ENCODE peak calls at places on chromosomes 2 and 18, in ten cellular contexts. One of them, this sample, is unnamed.

GRCh38 chr2:182611009-182611408 is 105.0 kb upstream of the DNAJC10 start:
- DNase-seq in ovary: no peak
- DNase-seq in endodermal cell: peak; percentile 69
- DNase-seq in sigmoid colon: no peak
- DNase-seq in CD8-positive, alpha-beta T cell: no peak
- DNase-seq in aorta: no peak
- DNase-seq in A673: no peak
- DNase-seq in neural progenitor cell: no peak
- DNase-seq in cardiac muscle cell: no peak
- DNase-seq in CD4-positive, CD25-positive, alpha-beta regulatory T cell: no peak
- DNase-seq in this sample: no peak

GRCh38 chr2:118668431-118669424 is 178.7 kb downstream of the EN1 start:
- DNase-seq in CD8-positive, alpha-beta T cell: no peak
- DNase-seq in cardiac muscle cell: no peak
- DNase-seq in A673: no peak
- DNase-seq in CD4-positive, CD25-positive, alpha-beta regulatory T cell: no peak
- DNase-seq in ovary: no peak
- DNase-seq in aorta: peak; percentile 61
- DNase-seq in sigmoid colon: no peak
- DNase-seq in neural progenitor cell: peak; percentile 24
- DNase-seq in endodermal cell: peak; percentile 62
- DNase-seq in this sample: peak; percentile 85

GRCh38 chr2:180656455-180656847 is 324.0 kb upstream of the UBE2E3 start:
- DNase-seq in endodermal cell: peak; percentile 50
- DNase-seq in aorta: no peak
- DNase-seq in A673: no peak
- DNase-seq in neural progenitor cell: no peak
- DNase-seq in sigmoid colon: no peak
- DNase-seq in cardiac muscle cell: no peak
- DNase-seq in CD4-positive, CD25-positive, alpha-beta regulatory T cell: no peak
- DNase-seq in ovary: no peak
- DNase-seq in CD8-positive, alpha-beta T cell: no peak
- DNase-seq in this sample: peak; percentile 6

GRCh38 chr2:149562304-149562703 is 25.3 kb downstream of the MMADHC start:
- DNase-seq in neural progenitor cell: no peak
- DNase-seq in A673: peak; percentile 12
- DNase-seq in CD4-positive, CD25-positive, alpha-beta regulatory T cell: no peak
- DNase-seq in cardiac muscle cell: no peak
- DNase-seq in CD8-positive, alpha-beta T cell: no peak
- DNase-seq in endodermal cell: no peak
- DNase-seq in sigmoid colon: no peak
- DNase-seq in ovary: no peak
- DNase-seq in aorta: no peak
- DNase-seq in this sample: no peak

GRCh38 chr2:115782286-115782685 is 1339.8 kb downstream of the DPP10 start:
- DNase-seq in CD8-positive, alpha-beta T cell: no peak
- DNase-seq in neural progenitor cell: no peak
- DNase-seq in sigmoid colon: no peak
- DNase-seq in cardiac muscle cell: no peak
- DNase-seq in CD4-positive, CD25-positive, alpha-beta regulatory T cell: no peak
- DNase-seq in aorta: no peak
- DNase-seq in endodermal cell: no peak
- DNase-seq in A673: no peak
- DNase-seq in ovary: no peak
- DNase-seq in this sample: no peak

GRCh38 chr2:202824901-202825300 is 46.7 kb downstream of the ICA1L start:
- DNase-seq in ovary: no peak
- DNase-seq in neural progenitor cell: no peak
- DNase-seq in CD8-positive, alpha-beta T cell: no peak
- DNase-seq in A673: no peak
- DNase-seq in cardiac muscle cell: no peak
- DNase-seq in endodermal cell: no peak
- DNase-seq in CD4-positive, CD25-positive, alpha-beta regulatory T cell: no peak
- DNase-seq in aorta: no peak
- DNase-seq in sigmoid colon: no peak
- DNase-seq in this sample: no peak

GRCh38 chr2:64524604-64525322 is 635 bp downstream of the AFTPH start:
- DNase-seq in A673: peak; percentile 17
- DNase-seq in sigmoid colon: peak; percentile 69
- DNase-seq in aorta: peak; percentile 59
- DNase-seq in neural progenitor cell: peak; percentile 78
- DNase-seq in CD4-positive, CD25-positive, alpha-beta regulatory T cell: peak; percentile 30
- DNase-seq in ovary: peak; percentile 37
- DNase-seq in endodermal cell: peak; percentile 84
- DNase-seq in CD8-positive, alpha-beta T cell: peak; percentile 42
- DNase-seq in cardiac muscle cell: peak; percentile 64
- DNase-seq in this sample: peak; percentile 16

GRCh38 chr2:200811336-200812121 is at the start of gene BZW1:
- DNase-seq in A673: peak; percentile 98
- DNase-seq in endodermal cell: peak; percentile 98
- DNase-seq in cardiac muscle cell: peak; percentile 98
- DNase-seq in sigmoid colon: peak; percentile 99
- DNase-seq in neural progenitor cell: peak; percentile 99
- DNase-seq in ovary: peak; percentile 98
- DNase-seq in CD8-positive, alpha-beta T cell: peak; percentile 97
- DNase-seq in aorta: peak; percentile 97
- DNase-seq in CD4-positive, CD25-positive, alpha-beta regulatory T cell: peak; percentile 99
- DNase-seq in this sample: peak; percentile 94

GRCh38 chr18:21383031-21383430 is 141.0 kb downstream of the GREB1L start:
- DNase-seq in aorta: no peak
- DNase-seq in CD8-positive, alpha-beta T cell: no peak
- DNase-seq in neural progenitor cell: no peak
- DNase-seq in sigmoid colon: no peak
- DNase-seq in CD4-positive, CD25-positive, alpha-beta regulatory T cell: no peak
- DNase-seq in A673: no peak
- DNase-seq in endodermal cell: no peak
- DNase-seq in cardiac muscle cell: no peak
- DNase-seq in ovary: no peak
- DNase-seq in this sample: no peak

GRCh38 chr2:25041307-25041927 is 459 bp upstream of the EFR3B start:
- DNase-seq in sigmoid colon: peak; percentile 80
- DNase-seq in A673: peak; percentile 71
- DNase-seq in endodermal cell: peak; percentile 91
- DNase-seq in cardiac muscle cell: peak; percentile 77
- DNase-seq in CD4-positive, CD25-positive, alpha-beta regulatory T cell: peak; percentile 13
- DNase-seq in CD8-positive, alpha-beta T cell: peak; percentile 31
- DNase-seq in ovary: peak; percentile 64
- DNase-seq in aorta: peak; percentile 64
- DNase-seq in neural progenitor cell: peak; percentile 88
- DNase-seq in this sample: peak; percentile 54

GRCh38 chr2:71586471-71586870 is 133.1 kb downstream of the DYSF start:
- DNase-seq in cardiac muscle cell: no peak
- DNase-seq in sigmoid colon: no peak
- DNase-seq in aorta: no peak
- DNase-seq in CD8-positive, alpha-beta T cell: no peak
- DNase-seq in ovary: no peak
- DNase-seq in A673: no peak
- DNase-seq in endodermal cell: no peak
- DNase-seq in neural progenitor cell: no peak
- DNase-seq in CD4-positive, CD25-positive, alpha-beta regulatory T cell: no peak
- DNase-seq in this sample: no peak

GRCh38 chr2:38039111-38039510 is 36.8 kb downstream of the CYP1B1 start:
- DNase-seq in aorta: no peak
- DNase-seq in CD4-positive, CD25-positive, alpha-beta regulatory T cell: no peak
- DNase-seq in ovary: no peak
- DNase-seq in neural progenitor cell: no peak
- DNase-seq in sigmoid colon: no peak
- DNase-seq in cardiac muscle cell: no peak
- DNase-seq in A673: no peak
- DNase-seq in endodermal cell: no peak
- DNase-seq in CD8-positive, alpha-beta T cell: no peak
- DNase-seq in this sample: no peak
- H3K36me3 ChIP-seq in aorta: no peaks in the 10 kb centered on the region
- H3K36me3 ChIP-seq in CD4-positive, CD25-positive, alpha-beta regulatory T cell: no peaks in the 10 kb centered on the region
- H3K36me3 ChIP-seq in ovary: no peaks in the 10 kb centered on the region
- H3K36me3 ChIP-seq in neural progenitor cell: no peaks in the 10 kb centered on the region
- H3K36me3 ChIP-seq in sigmoid colon: no peaks in the 10 kb centered on the region
- H3K36me3 ChIP-seq in cardiac muscle cell: no peaks in the 10 kb centered on the region
- H3K36me3 ChIP-seq in A673: no peaks in the 10 kb centered on the region
- H3K36me3 ChIP-seq in endodermal cell: no peaks in the 10 kb centered on the region
- H3K36me3 ChIP-seq in CD8-positive, alpha-beta T cell: no peaks in the 10 kb centered on the region
- H3K36me3 ChIP-seq in this sample: no peaks in the 10 kb centered on the region

GRCh38 chr18:13608791-13609552 is 117.4 kb downstream of the FAM210A start:
- DNase-seq in CD8-positive, alpha-beta T cell: peak; percentile 70
- DNase-seq in ovary: no peak
- DNase-seq in A673: no peak
- DNase-seq in CD4-positive, CD25-positive, alpha-beta regulatory T cell: peak; percentile 34
- DNase-seq in sigmoid colon: no peak
- DNase-seq in endodermal cell: no peak
- DNase-seq in aorta: no peak
- DNase-seq in cardiac muscle cell: peak; percentile 30
- DNase-seq in neural progenitor cell: no peak
- DNase-seq in this sample: peak; percentile 18
- H3K4me3 ChIP-seq in CD8-positive, alpha-beta T cell: no peak overlapping the region
- H3K4me3 ChIP-seq in ovary: no peak overlapping the region
- H3K4me3 ChIP-seq in A673: no peak overlapping the region
- H3K4me3 ChIP-seq in CD4-positive, CD25-positive, alpha-beta regulatory T cell: peak overlapping the region; percentile 81
- H3K4me3 ChIP-seq in sigmoid colon: no peak overlapping the region
- H3K4me3 ChIP-seq in endodermal cell: no peak overlapping the region
- H3K4me3 ChIP-seq in aorta: no peak overlapping the region
- H3K4me3 ChIP-seq in cardiac muscle cell: no peak overlapping the region
- H3K4me3 ChIP-seq in neural progenitor cell: no peak overlapping the region
- H3K4me3 ChIP-seq in this sample: no peak overlapping the region

GRCh38 chr18:35827275-35827929 is 145.1 kb upstream of the RMP24 start:
- DNase-seq in A673: peak; percentile 2
- DNase-seq in ovary: no peak
- DNase-seq in aorta: no peak
- DNase-seq in neural progenitor cell: no peak
- DNase-seq in sigmoid colon: no peak
- DNase-seq in cardiac muscle cell: no peak
- DNase-seq in endodermal cell: peak; percentile 65
- DNase-seq in CD8-positive, alpha-beta T cell: no peak
- DNase-seq in CD4-positive, CD25-positive, alpha-beta regulatory T cell: no peak
- DNase-seq in this sample: no peak
- H3K9me3 ChIP-seq in A673: no peaks in the 10 kb centered on the region
- H3K9me3 ChIP-seq in ovary: peaks cover 4% of the 10 kb centered on the region
- H3K9me3 ChIP-seq in aorta: peaks cover 2% of the 10 kb centered on the region
- H3K9me3 ChIP-seq in neural progenitor cell: no peaks in the 10 kb centered on the region
- H3K9me3 ChIP-seq in sigmoid colon: peaks cover 4% of the 10 kb centered on the region
- H3K9me3 ChIP-seq in cardiac muscle cell: no peaks in the 10 kb centered on the region
- H3K9me3 ChIP-seq in endodermal cell: peaks cover 34% of the 10 kb centered on the region
- H3K9me3 ChIP-seq in CD8-positive, alpha-beta T cell: no peaks in the 10 kb centered on the region
- H3K9me3 ChIP-seq in CD4-positive, CD25-positive, alpha-beta regulatory T cell: peaks cover 3% of the 10 kb centered on the region
- H3K9me3 ChIP-seq in this sample: no peaks in the 10 kb centered on the region

GRCh38 chr18:13096232-13096631 is 105.1 kb downstream of the CEP192 start:
- DNase-seq in A673: no peak
- DNase-seq in sigmoid colon: no peak
- DNase-seq in CD4-positive, CD25-positive, alpha-beta regulatory T cell: no peak
- DNase-seq in CD8-positive, alpha-beta T cell: no peak
- DNase-seq in endodermal cell: no peak
- DNase-seq in neural progenitor cell: no peak
- DNase-seq in cardiac muscle cell: no peak
- DNase-seq in ovary: no peak
- DNase-seq in aorta: no peak
- DNase-seq in this sample: no peak
- H3K36me3 ChIP-seq in A673: peaks cover 66% of the 10 kb centered on the region
- H3K36me3 ChIP-seq in sigmoid colon: peaks cover 79% of the 10 kb centered on the region
- H3K36me3 ChIP-seq in CD4-positive, CD25-positive, alpha-beta regulatory T cell: peaks cover 74% of the 10 kb centered on the region
- H3K36me3 ChIP-seq in CD8-positive, alpha-beta T cell: peaks cover 31% of the 10 kb centered on the region
- H3K36me3 ChIP-seq in endodermal cell: peaks cover 84% of the 10 kb centered on the region
- H3K36me3 ChIP-seq in neural progenitor cell: peaks cover 28% of the 10 kb centered on the region
- H3K36me3 ChIP-seq in cardiac muscle cell: peaks cover 38% of the 10 kb centered on the region
- H3K36me3 ChIP-seq in ovary: no peaks in the 10 kb centered on the region
- H3K36me3 ChIP-seq in aorta: peaks cover 8% of the 10 kb centered on the region
- H3K36me3 ChIP-seq in this sample: peaks cover 15% of the 10 kb centered on the region

DNA sequence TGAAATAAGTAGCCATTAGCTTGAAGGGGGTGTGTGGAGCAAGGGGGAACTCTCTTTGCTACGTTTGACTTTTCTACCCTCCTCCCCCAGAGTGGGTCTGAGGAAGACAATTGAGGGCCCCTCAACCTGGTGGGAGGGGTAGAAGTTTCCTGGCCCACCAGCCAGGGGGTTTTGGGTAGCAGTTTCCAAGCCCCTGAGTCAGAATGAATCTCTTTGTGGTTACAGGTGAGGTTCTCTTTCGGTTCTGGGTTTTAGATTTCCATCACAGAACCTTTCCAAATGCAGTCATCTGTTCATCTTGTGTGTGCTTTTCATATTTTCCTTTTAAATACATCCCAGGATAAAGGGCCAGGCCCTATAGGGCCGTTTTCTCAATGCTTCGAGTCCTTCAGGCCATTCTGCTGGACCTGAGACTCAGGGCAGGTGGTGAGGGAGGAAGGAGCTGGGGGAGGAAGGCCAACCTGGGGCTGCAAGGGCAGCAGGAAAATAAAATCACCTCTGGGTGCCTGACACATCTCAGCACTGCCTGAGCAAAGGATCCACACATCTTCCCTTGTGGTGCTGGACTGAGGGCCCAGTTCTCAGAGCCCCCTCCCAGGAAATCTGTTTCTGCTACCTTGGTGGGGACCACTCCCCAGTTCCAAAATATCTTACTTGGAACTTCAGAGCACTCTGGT is 4.7 kb downstream of the LBH start:
- DNase-seq in CD8-positive, alpha-beta T cell: peak; percentile 55
- DNase-seq in aorta: no peak
- DNase-seq in sigmoid colon: peak; percentile 55
- DNase-seq in CD4-positive, CD25-positive, alpha-beta regulatory T cell: peak; percentile 34
- DNase-seq in cardiac muscle cell: no peak
- DNase-seq in A673: no peak
- DNase-seq in ovary: no peak
- DNase-seq in endodermal cell: peak; percentile 5
- DNase-seq in neural progenitor cell: no peak
- DNase-seq in this sample: no peak
- H3K4me3 ChIP-seq in CD8-positive, alpha-beta T cell: peak overlapping the region; percentile 96
- H3K4me3 ChIP-seq in aorta: no peak overlapping the region
- H3K4me3 ChIP-seq in sigmoid colon: no peak overlapping the region
- H3K4me3 ChIP-seq in CD4-positive, CD25-positive, alpha-beta regulatory T cell: peak overlapping the region; percentile 96
- H3K4me3 ChIP-seq in cardiac muscle cell: peak overlapping the region; percentile 95
- H3K4me3 ChIP-seq in A673: no peak overlapping the region
- H3K4me3 ChIP-seq in ovary: no peak overlapping the region
- H3K4me3 ChIP-seq in endodermal cell: no peak overlapping the region
- H3K4me3 ChIP-seq in neural progenitor cell: no peak overlapping the region
- H3K4me3 ChIP-seq in this sample: no peak overlapping the region

GRCh38 chr2:119801040-119801439 is 41.3 kb downstream of the PTPN4 start:
- DNase-seq in A673: no peak
- DNase-seq in ovary: no peak
- DNase-seq in CD8-positive, alpha-beta T cell: no peak
- DNase-seq in sigmoid colon: no peak
- DNase-seq in endodermal cell: no peak
- DNase-seq in aorta: no peak
- DNase-seq in cardiac muscle cell: no peak
- DNase-seq in neural progenitor cell: no peak
- DNase-seq in CD4-positive, CD25-positive, alpha-beta regulatory T cell: no peak
- DNase-seq in this sample: no peak
- H3K9me3 ChIP-seq in A673: no peaks in the 10 kb centered on the region
- H3K9me3 ChIP-seq in ovary: no peaks in the 10 kb centered on the region
- H3K9me3 ChIP-seq in CD8-positive, alpha-beta T cell: no peaks in the 10 kb centered on the region
- H3K9me3 ChIP-seq in sigmoid colon: no peaks in the 10 kb centered on the region
- H3K9me3 ChIP-seq in endodermal cell: peaks cover 6% of the 10 kb centered on the region
- H3K9me3 ChIP-seq in aorta: no peaks in the 10 kb centered on the region
- H3K9me3 ChIP-seq in cardiac muscle cell: no peaks in the 10 kb centered on the region
- H3K9me3 ChIP-seq in neural progenitor cell: peaks cover 10% of the 10 kb centered on the region
- H3K9me3 ChIP-seq in CD4-positive, CD25-positive, alpha-beta regulatory T cell: no peaks in the 10 kb centered on the region
- H3K9me3 ChIP-seq in this sample: peaks cover 14% of the 10 kb centered on the region

GRCh38 chr2:46241344-46241743 is 55.9 kb upstream of the EPAS1 start:
- DNase-seq in cardiac muscle cell: no peak
- DNase-seq in sigmoid colon: no peak
- DNase-seq in neural progenitor cell: no peak
- DNase-seq in ovary: no peak
- DNase-seq in A673: no peak
- DNase-seq in endodermal cell: no peak
- DNase-seq in CD8-positive, alpha-beta T cell: no peak
- DNase-seq in aorta: no peak
- DNase-seq in CD4-positive, CD25-positive, alpha-beta regulatory T cell: no peak
- DNase-seq in this sample: no peak
- H3K36me3 ChIP-seq in cardiac muscle cell: no peaks in the 10 kb centered on the region
- H3K36me3 ChIP-seq in sigmoid colon: no peaks in the 10 kb centered on the region
- H3K36me3 ChIP-seq in neural progenitor cell: no peaks in the 10 kb centered on the region
- H3K36me3 ChIP-seq in ovary: no peaks in the 10 kb centered on the region
- H3K36me3 ChIP-seq in A673: no peaks in the 10 kb centered on the region
- H3K36me3 ChIP-seq in endodermal cell: no peaks in the 10 kb centered on the region
- H3K36me3 ChIP-seq in CD8-positive, alpha-beta T cell: no peaks in the 10 kb centered on the region
- H3K36me3 ChIP-seq in aorta: no peaks in the 10 kb centered on the region
- H3K36me3 ChIP-seq in CD4-positive, CD25-positive, alpha-beta regulatory T cell: no peaks in the 10 kb centered on the region
- H3K36me3 ChIP-seq in this sample: no peaks in the 10 kb centered on the region

GRCh38 chr18:59268722-59269562 is 4.3 kb downstream of the RAX start:
- DNase-seq in A673: peak; percentile 83
- DNase-seq in sigmoid colon: no peak
- DNase-seq in aorta: no peak
- DNase-seq in CD8-positive, alpha-beta T cell: no peak
- DNase-seq in CD4-positive, CD25-positive, alpha-beta regulatory T cell: no peak
- DNase-seq in neural progenitor cell: peak; percentile 91
- DNase-seq in ovary: no peak
- DNase-seq in endodermal cell: peak; percentile 94
- DNase-seq in cardiac muscle cell: peak; percentile 85
- DNase-seq in this sample: peak; percentile 55
- H3K4me3 ChIP-seq in A673: peak overlapping the region; percentile 36
- H3K4me3 ChIP-seq in sigmoid colon: no peak overlapping the region
- H3K4me3 ChIP-seq in aorta: no peak overlapping the region
- H3K4me3 ChIP-seq in CD8-positive, alpha-beta T cell: no peak overlapping the region
- H3K4me3 ChIP-seq in CD4-positive, CD25-positive, alpha-beta regulatory T cell: no peak overlapping the region
- H3K4me3 ChIP-seq in neural progenitor cell: peak overlapping the region; percentile 78
- H3K4me3 ChIP-seq in ovary: no peak overlapping the region
- H3K4me3 ChIP-seq in endodermal cell: peak overlapping the region; percentile 63
- H3K4me3 ChIP-seq in cardiac muscle cell: peak overlapping the region; percentile 33
- H3K4me3 ChIP-seq in this sample: no peak overlapping the region